ENCODE peak calls at places on chromosomes 4 and X, in nine cellular contexts. V, T, O, Y, E, H, I, F and J are unnamed samples.

GRCh38 chr4:10107111-10108091 is 9.2 kb downstream of the WDR1 start:
- DNase-seq in Y (no peak), V (peak; percentile 29), O (no peak), F (no peak), T (no peak), E (no peak), H (no peak), I (no peak), J (no peak)

GRCh38 chr4:165384608-165385007 is 5.8 kb downstream of the CPE start:
- DNase-seq in F (no peak), V (peak; percentile 75), I (no peak), T (no peak), E (no peak), Y (no peak), H (no peak), O (peak; percentile 63), J (no peak)

GRCh38 chrX:14076639-14077038 is 46.9 kb upstream of the GEMIN8 start:
- DNase-seq in E (no peak), O (no peak), T (no peak), H (no peak), F (no peak), V (no peak), Y (no peak), I (no peak), J (no peak)

GRCh38 chr4:113482325-113482724 is 279.2 kb downstream of the CAMK2D start:
- DNase-seq in I (no peak), F (no peak), O (no peak), H (no peak), E (no peak), V (no peak), Y (no peak), T (no peak), J (no peak)

GRCh38 chr4:77177196-77177595 is 20.2 kb downstream of the CCNG2 start:
- DNase-seq in O (no peak), E (no peak), T (no peak), I (no peak), F (no peak), H (no peak), Y (no peak), V (no peak), J (no peak)

GRCh38 chr4:171880136-171880535 is 66.9 kb downstream of the GALNTL6 start:
- DNase-seq in F (no peak), E (no peak), T (no peak), H (peak; percentile 25), I (no peak), O (no peak), Y (peak; percentile 2), V (peak; percentile 97), J (peak; percentile 61)

GRCh38 chr4:38670939-38671593 is 7.1 kb downstream of the KLF3 start:
- DNase-seq in F (no peak), H (no peak), O (no peak), Y (no peak), T (no peak), I (no peak), V (no peak), E (no peak), J (no peak)

GRCh38 chr4:73870778-73871177 is 1.6 kb downstream of the CXCL1 start:
- DNase-seq in V (peak; percentile 70), T (no peak), E (no peak), I (no peak), H (no peak), F (no peak), Y (no peak), O (no peak), J (no peak)

GRCh38 chr4:84582988-84583870 is at the start of gene CDS1:
- DNase-seq in E (peak; percentile 37), H (peak; percentile 52), O (no peak), F (no peak), I (peak; percentile 68), T (peak; percentile 59), V (no peak), Y (peak; percentile 53), J (peak; percentile 54)

GRCh38 chrX:129976441-129976840 is 6.0 kb upstream of the BCORL1 start:
- DNase-seq in E (no peak), I (no peak), Y (no peak), V (no peak), T (no peak), O (no peak), F (no peak), H (no peak), J (no peak)

GRCh38 chr4:86536166-86536565 is 57.9 kb upstream of the PTPN13 start:
- DNase-seq in I (no peak), E (no peak), T (no peak), Y (no peak), O (peak; percentile 12), H (no peak), F (no peak), V (peak; percentile 33), J (no peak)

GRCh38 chr4:118732591-118733330 is 47.6 kb downstream of the METTL14 start:
- DNase-seq in F (no peak), E (no peak), V (peak; percentile 63), O (peak; percentile 29), Y (no peak), I (no peak), H (no peak), T (no peak), J (no peak)

GRCh38 chr4:145734576-145735329 is 54.8 kb downstream of the C4orf51 start:
- DNase-seq in I (no peak), V (peak; percentile 90), H (peak; percentile 98), Y (peak; percentile 81), T (no peak), E (peak; percentile 87), F (no peak), O (peak; percentile 96), J (peak; percentile 90)